ENCODE peak calls at places on chromosome 2, in eight cellular contexts. One of them, this sample, is unnamed.

GRCh38 chr2:190582761-190583506 is 48.4 kb upstream of the NEMP2 start:
- DNase-seq in GM23248: no peak
- DNase-seq in heart left ventricle: no peak
- DNase-seq in AG04450: no peak
- DNase-seq in uterus: no peak
- DNase-seq in esophagus squamous epithelium: no peak
- DNase-seq in pancreas: no peak
- DNase-seq in astrocyte: no peak
- DNase-seq in this sample: no peak

GRCh38 chr2:142757111-142757510 is 120.4 kb upstream of the KYNU start:
- DNase-seq in GM23248: peak; percentile 7
- DNase-seq in heart left ventricle: no peak
- DNase-seq in AG04450: no peak
- DNase-seq in uterus: no peak
- DNase-seq in esophagus squamous epithelium: no peak
- DNase-seq in pancreas: no peak
- DNase-seq in astrocyte: no peak
- DNase-seq in this sample: no peak

GRCh38 chr2:199261221-199261620 is 196.5 kb downstream of the SATB2 start:
- DNase-seq in GM23248: peak; percentile 71
- DNase-seq in heart left ventricle: no peak
- DNase-seq in AG04450: peak; percentile 46
- DNase-seq in uterus: no peak
- DNase-seq in esophagus squamous epithelium: no peak
- DNase-seq in pancreas: no peak
- DNase-seq in astrocyte: peak; percentile 81
- DNase-seq in this sample: no peak

GRCh38 chr2:705971-706511 is 28.8 kb upstream of the TMEM18 start:
- DNase-seq in GM23248: no peak
- DNase-seq in heart left ventricle: no peak
- DNase-seq in AG04450: no peak
- DNase-seq in uterus: no peak
- DNase-seq in esophagus squamous epithelium: no peak
- DNase-seq in pancreas: no peak
- DNase-seq in astrocyte: no peak
- DNase-seq in this sample: no peak

GRCh38 chr2:172554352-172555271 is 1.3 kb upstream of the PDK1 start:
- DNase-seq in GM23248: no peak
- DNase-seq in heart left ventricle: no peak
- DNase-seq in AG04450: no peak
- DNase-seq in uterus: no peak
- DNase-seq in esophagus squamous epithelium: no peak
- DNase-seq in pancreas: no peak
- DNase-seq in astrocyte: no peak
- DNase-seq in this sample: no peak

GRCh38 chr2:43634604-43635306 is 2.3 kb upstream of the PLEKHH2 start:
- DNase-seq in GM23248: peak; percentile 83
- DNase-seq in heart left ventricle: no peak
- DNase-seq in AG04450: peak; percentile 55
- DNase-seq in uterus: no peak
- DNase-seq in esophagus squamous epithelium: no peak
- DNase-seq in pancreas: no peak
- DNase-seq in astrocyte: peak; percentile 96
- DNase-seq in this sample: no peak

GRCh38 chr2:204545861-204546773 is 842 bp downstream of the PARD3B start:
- DNase-seq in GM23248: peak; percentile 37
- DNase-seq in heart left ventricle: no peak
- DNase-seq in AG04450: no peak
- DNase-seq in uterus: no peak
- DNase-seq in esophagus squamous epithelium: no peak
- DNase-seq in pancreas: peak; percentile 33
- DNase-seq in astrocyte: no peak
- DNase-seq in this sample: no peak

GRCh38 chr2:102046135-102046901 is 54.6 kb downstream of the IL1R2 start:
- DNase-seq in GM23248: no peak
- DNase-seq in heart left ventricle: no peak
- DNase-seq in AG04450: no peak
- DNase-seq in uterus: no peak
- DNase-seq in esophagus squamous epithelium: no peak
- DNase-seq in pancreas: no peak
- DNase-seq in astrocyte: peak; percentile 81
- DNase-seq in this sample: no peak

DNA sequence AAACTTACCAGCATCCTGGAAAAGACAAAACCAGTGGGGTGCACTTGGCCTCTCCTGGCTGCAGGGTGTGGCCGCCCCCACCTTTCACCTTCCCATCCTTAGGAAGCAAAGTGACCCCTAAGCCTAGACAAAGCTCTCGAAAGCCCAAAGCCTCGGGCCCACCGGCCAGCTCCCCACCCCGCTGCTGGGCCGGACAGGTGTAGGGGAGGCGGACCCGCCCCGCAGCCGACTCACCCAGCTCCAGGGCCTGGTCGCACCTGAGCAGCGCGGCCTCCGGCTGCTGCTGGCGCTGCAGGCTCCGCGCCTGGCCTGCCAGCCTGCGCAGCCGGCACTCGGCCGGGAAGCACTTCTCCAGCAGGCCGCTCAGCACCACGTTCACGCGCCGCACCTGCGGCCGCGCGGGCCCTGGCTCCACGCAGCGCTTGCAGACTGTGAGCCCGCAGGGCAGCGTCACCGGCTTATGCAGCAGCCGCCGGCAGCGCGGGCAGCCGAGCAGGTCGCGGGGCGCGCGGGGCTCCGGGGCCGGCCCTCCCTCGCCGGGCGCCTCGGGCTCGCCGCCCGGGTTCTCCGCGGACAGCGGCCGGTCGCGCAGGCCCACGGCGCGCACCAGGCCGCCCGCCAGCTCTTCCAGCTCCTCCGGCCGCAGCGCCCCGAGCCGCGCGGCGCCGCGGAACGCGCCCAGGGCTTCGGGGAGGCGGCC is 970 bp downstream of the LONRF2 start:
- DNase-seq in GM23248: peak; percentile 44
- DNase-seq in heart left ventricle: peak; percentile 66
- DNase-seq in AG04450: no peak
- DNase-seq in uterus: peak; percentile 52
- DNase-seq in esophagus squamous epithelium: no peak
- DNase-seq in pancreas: peak; percentile 73
- DNase-seq in astrocyte: peak; percentile 48
- DNase-seq in this sample: peak; percentile 25
- H3K27ac ChIP-seq in GM23248: no peak overlapping the region
- H3K27ac ChIP-seq in heart left ventricle: peak overlapping the region; percentile 79
- H3K27ac ChIP-seq in AG04450: no peak overlapping the region
- H3K27ac ChIP-seq in uterus: peak overlapping the region; percentile 91
- H3K27ac ChIP-seq in esophagus squamous epithelium: peak overlapping the region; percentile 71
- H3K27ac ChIP-seq in pancreas: peak overlapping the region; percentile 92
- H3K27ac ChIP-seq in astrocyte: no peak overlapping the region
- H3K27ac ChIP-seq in this sample: peak overlapping the region; percentile 49

GRCh38 chr2:100881629-100882028 is 61.7 kb downstream of the NPAS2 start:
- DNase-seq in GM23248: no peak
- DNase-seq in heart left ventricle: no peak
- DNase-seq in AG04450: no peak
- DNase-seq in uterus: no peak
- DNase-seq in esophagus squamous epithelium: no peak
- DNase-seq in pancreas: no peak
- DNase-seq in astrocyte: no peak
- DNase-seq in this sample: no peak
- H3K27ac ChIP-seq in GM23248: no peak overlapping the region
- H3K27ac ChIP-seq in heart left ventricle: no peak overlapping the region
- H3K27ac ChIP-seq in AG04450: no peak overlapping the region
- H3K27ac ChIP-seq in uterus: no peak overlapping the region
- H3K27ac ChIP-seq in esophagus squamous epithelium: no peak overlapping the region
- H3K27ac ChIP-seq in pancreas: peak overlapping the region; percentile 8
- H3K27ac ChIP-seq in astrocyte: no peak overlapping the region
- H3K27ac ChIP-seq in this sample: no peak overlapping the region

DNA sequence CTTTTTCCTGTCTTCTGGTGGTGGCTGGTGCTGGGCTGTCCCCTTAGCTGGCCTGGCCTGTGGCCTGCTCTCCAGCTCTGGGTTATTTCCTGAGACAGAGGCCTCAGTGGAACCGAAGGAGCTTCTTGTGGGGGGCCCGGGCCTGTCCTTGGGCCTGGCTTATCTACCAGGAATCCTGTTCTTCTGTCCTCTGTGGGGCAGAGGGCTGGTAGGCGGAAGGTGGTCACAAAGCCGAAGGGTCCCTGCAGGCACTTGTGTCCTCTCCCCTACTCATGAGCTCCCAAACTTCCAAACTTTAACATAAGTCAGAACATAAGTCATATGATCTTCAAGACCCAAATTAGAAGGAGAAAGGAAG is 74.6 kb upstream of the MCFD2 start:
- DNase-seq in GM23248: no peak
- DNase-seq in heart left ventricle: no peak
- DNase-seq in AG04450: no peak
- DNase-seq in uterus: no peak
- DNase-seq in esophagus squamous epithelium: no peak
- DNase-seq in pancreas: no peak
- DNase-seq in astrocyte: no peak
- DNase-seq in this sample: no peak
- H3K27ac ChIP-seq in GM23248: no peak overlapping the region
- H3K27ac ChIP-seq in heart left ventricle: peak overlapping the region; percentile 56
- H3K27ac ChIP-seq in AG04450: no peak overlapping the region
- H3K27ac ChIP-seq in uterus: peak overlapping the region; percentile 32
- H3K27ac ChIP-seq in esophagus squamous epithelium: peak overlapping the region; percentile 70
- H3K27ac ChIP-seq in pancreas: peak overlapping the region; percentile 30
- H3K27ac ChIP-seq in astrocyte: no peak overlapping the region
- H3K27ac ChIP-seq in this sample: peak overlapping the region; percentile 99

DNA sequence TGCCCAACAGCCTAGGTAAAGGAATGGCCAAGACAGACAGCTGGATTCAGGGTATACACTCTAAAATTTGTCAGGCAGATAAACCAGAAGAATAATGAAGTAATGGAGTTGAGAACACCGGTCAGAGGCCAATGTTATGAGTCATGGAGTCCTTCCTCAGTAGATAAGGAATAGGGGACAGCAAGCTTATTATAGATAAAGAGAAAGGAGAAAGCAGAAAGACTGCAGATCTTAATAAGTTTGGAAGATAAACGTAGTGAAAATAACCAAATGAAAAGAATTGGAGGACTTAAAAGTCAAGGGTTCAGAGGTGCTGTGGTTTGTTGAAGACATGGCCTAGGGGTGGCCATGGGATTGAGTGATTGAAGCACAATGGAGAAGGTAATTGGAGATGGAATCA is 63.5 kb upstream of the NFE2L2 start:
- DNase-seq in GM23248: no peak
- DNase-seq in heart left ventricle: no peak
- DNase-seq in AG04450: no peak
- DNase-seq in uterus: no peak
- DNase-seq in esophagus squamous epithelium: no peak
- DNase-seq in pancreas: no peak
- DNase-seq in astrocyte: peak; percentile 50
- DNase-seq in this sample: no peak
- H3K27ac ChIP-seq in GM23248: no peak overlapping the region
- H3K27ac ChIP-seq in heart left ventricle: no peak overlapping the region
- H3K27ac ChIP-seq in AG04450: no peak overlapping the region
- H3K27ac ChIP-seq in uterus: no peak overlapping the region
- H3K27ac ChIP-seq in esophagus squamous epithelium: no peak overlapping the region
- H3K27ac ChIP-seq in pancreas: no peak overlapping the region
- H3K27ac ChIP-seq in astrocyte: no peak overlapping the region
- H3K27ac ChIP-seq in this sample: no peak overlapping the region

DNA sequence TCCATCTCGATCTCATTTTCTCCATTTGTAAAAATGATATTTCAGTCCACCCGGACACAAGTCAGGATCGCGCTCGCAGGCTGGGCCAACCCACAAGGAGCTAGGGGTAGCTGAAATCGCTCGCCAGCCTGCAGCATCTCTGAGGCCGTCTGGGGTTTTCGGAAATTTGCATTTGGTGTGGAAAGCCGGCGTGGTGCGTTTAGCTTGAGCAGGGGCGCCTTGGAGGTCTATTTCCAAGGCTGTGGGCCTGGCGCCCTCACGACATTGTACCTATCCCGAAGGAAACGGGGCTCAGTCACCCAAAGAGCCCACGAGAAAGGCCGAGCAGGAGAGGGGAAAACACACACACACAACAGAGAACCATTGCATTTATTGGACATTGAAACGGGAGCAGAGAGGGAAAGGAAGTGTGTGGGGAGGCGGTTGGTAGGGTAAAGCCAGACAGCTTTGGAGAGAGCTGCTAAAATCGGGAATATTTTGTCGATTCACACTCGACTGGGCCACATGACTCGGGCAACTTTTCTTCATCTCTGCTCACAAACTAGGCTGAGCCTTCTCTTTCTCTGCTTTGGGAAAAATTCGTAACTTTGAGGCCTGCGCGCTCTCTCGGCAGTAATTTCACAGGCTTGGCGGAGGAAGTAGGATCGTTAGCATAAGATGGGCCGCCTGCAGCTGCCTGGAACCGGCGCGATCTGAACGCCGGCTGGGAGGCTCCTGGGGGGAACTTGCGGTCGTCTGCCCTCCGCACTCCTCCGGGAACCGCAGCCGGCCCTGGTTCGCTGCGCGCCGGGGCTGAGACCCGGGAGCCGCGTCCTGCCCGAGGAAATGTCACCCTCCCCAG is 1.1 kb upstream of the HOXD8 start:
- DNase-seq in GM23248: peak; percentile 71
- DNase-seq in heart left ventricle: no peak
- DNase-seq in AG04450: no peak
- DNase-seq in uterus: peak; percentile 48
- DNase-seq in esophagus squamous epithelium: no peak
- DNase-seq in pancreas: no peak
- DNase-seq in astrocyte: no peak
- DNase-seq in this sample: no peak
- H3K27ac ChIP-seq in GM23248: peak overlapping the region; percentile 97
- H3K27ac ChIP-seq in heart left ventricle: peak overlapping the region; percentile 82
- H3K27ac ChIP-seq in AG04450: no peak overlapping the region
- H3K27ac ChIP-seq in uterus: peak overlapping the region; percentile 99
- H3K27ac ChIP-seq in esophagus squamous epithelium: peak overlapping the region; percentile 78
- H3K27ac ChIP-seq in pancreas: peak overlapping the region; percentile 8
- H3K27ac ChIP-seq in astrocyte: no peak overlapping the region
- H3K27ac ChIP-seq in this sample: no peak overlapping the region

DNA sequence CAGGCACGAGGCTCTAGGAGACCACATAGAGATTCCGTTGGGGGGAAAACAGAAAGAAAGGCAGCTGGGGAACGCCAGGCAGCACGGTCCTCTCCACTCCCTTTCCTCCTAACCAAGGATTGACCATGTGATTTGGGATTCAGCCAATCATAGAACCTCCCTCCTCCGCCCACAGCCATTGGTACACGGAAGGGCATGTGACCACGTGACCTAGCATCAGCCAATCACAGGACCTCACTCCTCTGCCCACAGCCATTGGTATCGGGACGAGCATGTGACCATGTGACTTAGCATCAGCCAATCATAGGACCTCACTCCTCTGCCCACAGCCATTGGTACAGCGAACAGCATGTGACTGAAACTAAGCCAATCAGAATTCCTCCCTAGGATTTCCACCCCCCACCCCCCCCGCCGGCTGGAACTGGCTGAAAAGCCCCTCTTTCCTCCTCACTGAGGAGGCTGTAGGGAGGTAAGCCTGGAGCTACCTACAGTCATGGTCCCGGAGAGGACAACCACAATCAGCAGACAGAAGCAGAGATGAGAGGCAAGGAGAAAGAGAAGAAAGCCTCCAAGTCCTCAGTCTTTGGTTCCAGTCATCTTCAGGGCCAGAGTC is 7.6 kb downstream of the SERPINE2 start:
- DNase-seq in GM23248: peak; percentile 21
- DNase-seq in heart left ventricle: no peak
- DNase-seq in AG04450: no peak
- DNase-seq in uterus: no peak
- DNase-seq in esophagus squamous epithelium: no peak
- DNase-seq in pancreas: no peak
- DNase-seq in astrocyte: no peak
- DNase-seq in this sample: no peak
- H3K27ac ChIP-seq in GM23248: no peak overlapping the region
- H3K27ac ChIP-seq in heart left ventricle: no peak overlapping the region
- H3K27ac ChIP-seq in AG04450: no peak overlapping the region
- H3K27ac ChIP-seq in uterus: no peak overlapping the region
- H3K27ac ChIP-seq in esophagus squamous epithelium: no peak overlapping the region
- H3K27ac ChIP-seq in pancreas: no peak overlapping the region
- H3K27ac ChIP-seq in astrocyte: no peak overlapping the region
- H3K27ac ChIP-seq in this sample: no peak overlapping the region

GRCh38 chr2:218290316-218291261 is 1.7 kb downstream of the TMBIM1 start:
- DNase-seq in GM23248: peak; percentile 28
- DNase-seq in heart left ventricle: no peak
- DNase-seq in AG04450: no peak
- DNase-seq in uterus: no peak
- DNase-seq in esophagus squamous epithelium: no peak
- DNase-seq in pancreas: peak; percentile 15
- DNase-seq in astrocyte: no peak
- DNase-seq in this sample: no peak
- H3K27ac ChIP-seq in GM23248: peak overlapping the region; percentile 81
- H3K27ac ChIP-seq in heart left ventricle: peak overlapping the region; percentile 91
- H3K27ac ChIP-seq in AG04450: peak overlapping the region; percentile 57
- H3K27ac ChIP-seq in uterus: peak overlapping the region; percentile 100
- H3K27ac ChIP-seq in esophagus squamous epithelium: peak overlapping the region; percentile 99
- H3K27ac ChIP-seq in pancreas: peak overlapping the region; percentile 98
- H3K27ac ChIP-seq in astrocyte: no peak overlapping the region
- H3K27ac ChIP-seq in this sample: peak overlapping the region; percentile 98

This sample was measured in substantia nigra.